ENCODE peak calls at places on chromosomes 1 and 21, in eight cellular contexts. One of them, this sample, is unnamed.

GRCh38 chr1:13967707-13968106 is 267.7 kb downstream of the PRDM2 start:
- DNase-seq in HL-60: no peak
- DNase-seq in heart left ventricle: no peak
- DNase-seq in keratinocyte: no peak
- DNase-seq in tibial artery: no peak
- DNase-seq in tibial nerve: no peak
- DNase-seq in right atrium auricular region: no peak
- DNase-seq in psoas muscle: no peak
- DNase-seq in this sample: no peak

GRCh38 chr21:35963920-35964451 is 96.3 kb downstream of the SETD4 start:
- DNase-seq in HL-60: no peak
- DNase-seq in heart left ventricle: no peak
- DNase-seq in keratinocyte: no peak
- DNase-seq in tibial artery: no peak
- DNase-seq in tibial nerve: no peak
- DNase-seq in right atrium auricular region: no peak
- DNase-seq in psoas muscle: no peak
- DNase-seq in this sample: no peak

GRCh38 chr1:44339731-44340130 is 15.3 kb downstream of the ERI3 start:
- DNase-seq in HL-60: no peak
- DNase-seq in heart left ventricle: no peak
- DNase-seq in keratinocyte: no peak
- DNase-seq in tibial artery: no peak
- DNase-seq in tibial nerve: no peak
- DNase-seq in right atrium auricular region: no peak
- DNase-seq in psoas muscle: no peak
- DNase-seq in this sample: no peak

GRCh38 chr1:2379733-2380404 is 11.5 kb downstream of the MORN1 start:
- DNase-seq in HL-60: no peak
- DNase-seq in heart left ventricle: peak; percentile 20
- DNase-seq in keratinocyte: no peak
- DNase-seq in tibial artery: peak; percentile 15
- DNase-seq in tibial nerve: no peak
- DNase-seq in right atrium auricular region: no peak
- DNase-seq in psoas muscle: peak; percentile 35
- DNase-seq in this sample: no peak

GRCh38 chr21:36381841-36382589 is 3.2 kb upstream of the CHAF1B start:
- DNase-seq in HL-60: no peak
- DNase-seq in heart left ventricle: no peak
- DNase-seq in keratinocyte: no peak
- DNase-seq in tibial artery: no peak
- DNase-seq in tibial nerve: no peak
- DNase-seq in right atrium auricular region: no peak
- DNase-seq in psoas muscle: no peak
- DNase-seq in this sample: no peak

GRCh38 chr21:36695671-36696389 is 3.1 kb upstream of the SIM2 start:
- DNase-seq in HL-60: no peak
- DNase-seq in heart left ventricle: no peak
- DNase-seq in keratinocyte: no peak
- DNase-seq in tibial artery: no peak
- DNase-seq in tibial nerve: no peak
- DNase-seq in right atrium auricular region: no peak
- DNase-seq in psoas muscle: no peak
- DNase-seq in this sample: no peak

GRCh38 chr21:42228709-42229220 is 9.8 kb downstream of the ABCG1 start:
- DNase-seq in HL-60: no peak
- DNase-seq in heart left ventricle: no peak
- DNase-seq in keratinocyte: no peak
- DNase-seq in tibial artery: peak; percentile 16
- DNase-seq in tibial nerve: no peak
- DNase-seq in right atrium auricular region: no peak
- DNase-seq in psoas muscle: no peak
- DNase-seq in this sample: no peak

GRCh38 chr1:59180715-59181114 is 116.2 kb upstream of the FGGY start:
- DNase-seq in HL-60: no peak
- DNase-seq in heart left ventricle: no peak
- DNase-seq in keratinocyte: no peak
- DNase-seq in tibial artery: no peak
- DNase-seq in tibial nerve: no peak
- DNase-seq in right atrium auricular region: no peak
- DNase-seq in psoas muscle: no peak
- DNase-seq in this sample: no peak

GRCh38 chr1:207004931-207005830 is 27.4 kb downstream of the C1orf116 start:
- DNase-seq in HL-60: peak; percentile 49
- DNase-seq in heart left ventricle: no peak
- DNase-seq in keratinocyte: no peak
- DNase-seq in tibial artery: no peak
- DNase-seq in tibial nerve: peak; percentile 38
- DNase-seq in right atrium auricular region: no peak
- DNase-seq in psoas muscle: no peak
- DNase-seq in this sample: no peak
- H3K27ac ChIP-seq in HL-60: no peak overlapping the region
- H3K27ac ChIP-seq in heart left ventricle: no peak overlapping the region
- H3K27ac ChIP-seq in keratinocyte: peak overlapping the region; percentile 97
- H3K27ac ChIP-seq in tibial artery: no peak overlapping the region
- H3K27ac ChIP-seq in tibial nerve: no peak overlapping the region
- H3K27ac ChIP-seq in right atrium auricular region: no peak overlapping the region
- H3K27ac ChIP-seq in psoas muscle: no peak overlapping the region
- H3K27ac ChIP-seq in this sample: peak overlapping the region; percentile 98

GRCh38 chr1:98897046-98897445 is 107.6 kb downstream of the PLPPR5 start:
- DNase-seq in HL-60: no peak
- DNase-seq in heart left ventricle: no peak
- DNase-seq in keratinocyte: no peak
- DNase-seq in tibial artery: no peak
- DNase-seq in tibial nerve: no peak
- DNase-seq in right atrium auricular region: no peak
- DNase-seq in psoas muscle: no peak
- DNase-seq in this sample: no peak
- H3K27ac ChIP-seq in HL-60: no peak overlapping the region
- H3K27ac ChIP-seq in heart left ventricle: no peak overlapping the region
- H3K27ac ChIP-seq in keratinocyte: no peak overlapping the region
- H3K27ac ChIP-seq in tibial artery: no peak overlapping the region
- H3K27ac ChIP-seq in tibial nerve: no peak overlapping the region
- H3K27ac ChIP-seq in right atrium auricular region: no peak overlapping the region
- H3K27ac ChIP-seq in psoas muscle: no peak overlapping the region
- H3K27ac ChIP-seq in this sample: no peak overlapping the region

GRCh38 chr1:19591482-19592093 is 52.5 kb upstream of the NBL1 start:
- DNase-seq in HL-60: no peak
- DNase-seq in heart left ventricle: no peak
- DNase-seq in keratinocyte: no peak
- DNase-seq in tibial artery: no peak
- DNase-seq in tibial nerve: no peak
- DNase-seq in right atrium auricular region: no peak
- DNase-seq in psoas muscle: no peak
- DNase-seq in this sample: no peak
- H3K27ac ChIP-seq in HL-60: no peak overlapping the region
- H3K27ac ChIP-seq in heart left ventricle: no peak overlapping the region
- H3K27ac ChIP-seq in keratinocyte: no peak overlapping the region
- H3K27ac ChIP-seq in tibial artery: no peak overlapping the region
- H3K27ac ChIP-seq in tibial nerve: no peak overlapping the region
- H3K27ac ChIP-seq in right atrium auricular region: no peak overlapping the region
- H3K27ac ChIP-seq in psoas muscle: no peak overlapping the region
- H3K27ac ChIP-seq in this sample: no peak overlapping the region

DNA sequence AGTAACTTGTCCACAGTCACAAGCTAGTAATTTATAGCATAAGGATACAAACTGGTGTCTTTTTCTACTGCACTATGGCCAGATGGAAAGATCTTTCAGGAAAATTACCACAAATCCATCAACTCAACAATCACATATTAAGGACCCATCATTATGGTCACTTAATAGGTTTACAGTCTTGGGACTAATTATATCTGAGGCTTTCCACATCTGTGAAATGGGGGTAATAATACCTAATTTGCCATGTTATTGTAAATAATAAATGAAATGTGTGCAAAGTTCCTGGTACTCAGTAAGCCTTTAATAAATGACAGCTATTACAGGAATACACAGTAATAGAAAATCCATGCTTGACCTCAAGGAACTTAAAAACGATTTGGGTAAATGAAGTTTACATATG is 13.4 kb downstream of the CDKN2C start:
- DNase-seq in HL-60: no peak
- DNase-seq in heart left ventricle: no peak
- DNase-seq in keratinocyte: no peak
- DNase-seq in tibial artery: no peak
- DNase-seq in tibial nerve: no peak
- DNase-seq in right atrium auricular region: no peak
- DNase-seq in psoas muscle: no peak
- DNase-seq in this sample: no peak
- H3K27ac ChIP-seq in HL-60: no peak overlapping the region
- H3K27ac ChIP-seq in heart left ventricle: no peak overlapping the region
- H3K27ac ChIP-seq in keratinocyte: no peak overlapping the region
- H3K27ac ChIP-seq in tibial artery: peak overlapping the region; percentile 100
- H3K27ac ChIP-seq in tibial nerve: no peak overlapping the region
- H3K27ac ChIP-seq in right atrium auricular region: peak overlapping the region; percentile 100
- H3K27ac ChIP-seq in psoas muscle: no peak overlapping the region
- H3K27ac ChIP-seq in this sample: no peak overlapping the region

DNA sequence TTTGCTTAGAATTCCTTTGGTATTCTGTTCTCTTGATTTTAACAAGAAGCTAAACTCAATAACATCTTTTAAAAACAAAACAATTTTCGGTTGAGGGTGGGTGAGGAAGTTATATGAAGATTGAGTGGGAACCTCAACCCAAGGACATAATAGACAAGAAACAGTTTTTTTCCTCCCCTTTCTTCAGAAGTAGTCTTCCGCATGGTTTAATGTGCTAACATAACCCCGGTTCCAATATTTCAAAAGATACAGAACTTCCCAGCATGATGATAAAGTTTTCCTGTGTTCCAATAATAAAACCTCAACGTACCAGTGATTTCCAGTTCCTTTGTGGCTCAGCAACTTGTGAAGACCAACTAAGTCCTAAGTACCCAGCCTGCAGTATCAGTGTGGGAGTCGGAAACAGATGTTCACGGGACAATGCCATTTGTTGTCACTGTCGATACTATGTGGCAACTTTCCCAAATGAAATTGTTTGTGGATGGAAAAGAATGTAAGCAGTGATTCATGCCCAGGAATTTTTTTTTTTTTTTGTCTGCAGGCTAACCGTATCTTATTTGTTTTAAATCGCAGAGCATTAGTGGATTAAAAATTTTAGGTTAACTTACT is 48.5 kb downstream of the NR5A2 start:
- DNase-seq in HL-60: no peak
- DNase-seq in heart left ventricle: no peak
- DNase-seq in keratinocyte: no peak
- DNase-seq in tibial artery: peak; percentile 23
- DNase-seq in tibial nerve: no peak
- DNase-seq in right atrium auricular region: no peak
- DNase-seq in psoas muscle: no peak
- DNase-seq in this sample: peak; percentile 37
- H3K27ac ChIP-seq in HL-60: no peak overlapping the region
- H3K27ac ChIP-seq in heart left ventricle: no peak overlapping the region
- H3K27ac ChIP-seq in keratinocyte: no peak overlapping the region
- H3K27ac ChIP-seq in tibial artery: no peak overlapping the region
- H3K27ac ChIP-seq in tibial nerve: no peak overlapping the region
- H3K27ac ChIP-seq in right atrium auricular region: peak overlapping the region; percentile 55
- H3K27ac ChIP-seq in psoas muscle: no peak overlapping the region
- H3K27ac ChIP-seq in this sample: no peak overlapping the region

GRCh38 chr1:154327466-154328317 is 2.4 kb downstream of the ATP8B2 start:
- DNase-seq in HL-60: peak; percentile 25
- DNase-seq in heart left ventricle: no peak
- DNase-seq in keratinocyte: no peak
- DNase-seq in tibial artery: no peak
- DNase-seq in tibial nerve: no peak
- DNase-seq in right atrium auricular region: no peak
- DNase-seq in psoas muscle: no peak
- DNase-seq in this sample: no peak

GRCh38 chr1:154328318-154329151 is 3.2 kb downstream of the ATP8B2 start:
- DNase-seq in HL-60: peak; percentile 39
- DNase-seq in heart left ventricle: peak; percentile 92
- DNase-seq in keratinocyte: peak; percentile 33
- DNase-seq in tibial artery: peak; percentile 90
- DNase-seq in tibial nerve: peak; percentile 74
- DNase-seq in right atrium auricular region: peak; percentile 85
- DNase-seq in psoas muscle: peak; percentile 89
- DNase-seq in this sample: no peak

GRCh38 chr1:154330669-154331068 is 5.3 kb downstream of the ATP8B2 start:
- DNase-seq in HL-60: no peak
- DNase-seq in heart left ventricle: no peak
- DNase-seq in keratinocyte: no peak
- DNase-seq in tibial artery: no peak
- DNase-seq in tibial nerve: no peak
- DNase-seq in right atrium auricular region: no peak
- DNase-seq in psoas muscle: no peak
- DNase-seq in this sample: no peak

GRCh38 chr1:154329551-154330131 is 4.3 kb downstream of the ATP8B2 start:
- DNase-seq in HL-60: no peak
- DNase-seq in heart left ventricle: no peak
- DNase-seq in keratinocyte: no peak
- DNase-seq in tibial artery: no peak
- DNase-seq in tibial nerve: no peak
- DNase-seq in right atrium auricular region: no peak
- DNase-seq in psoas muscle: no peak
- DNase-seq in this sample: no peak

GRCh38 chr1:154329152-154329521 is 3.8 kb downstream of the ATP8B2 start:
- DNase-seq in HL-60: no peak
- DNase-seq in heart left ventricle: no peak
- DNase-seq in keratinocyte: no peak
- DNase-seq in tibial artery: no peak
- DNase-seq in tibial nerve: no peak
- DNase-seq in right atrium auricular region: no peak
- DNase-seq in psoas muscle: no peak
- DNase-seq in this sample: no peak
- H3K27ac ChIP-seq in HL-60: no peak overlapping the region
- H3K27ac ChIP-seq in heart left ventricle: no peak overlapping the region
- H3K27ac ChIP-seq in keratinocyte: no peak overlapping the region
- H3K27ac ChIP-seq in tibial artery: peak overlapping the region; percentile 99
- H3K27ac ChIP-seq in tibial nerve: peak overlapping the region; percentile 79
- H3K27ac ChIP-seq in right atrium auricular region: peak overlapping the region; percentile 92
- H3K27ac ChIP-seq in psoas muscle: no peak overlapping the region
- H3K27ac ChIP-seq in this sample: no peak overlapping the region

GRCh38 chr1:161092621-161093028 is 3.3 kb upstream of the NECTIN4 start:
- DNase-seq in HL-60: no peak
- DNase-seq in heart left ventricle: no peak
- DNase-seq in keratinocyte: no peak
- DNase-seq in tibial artery: no peak
- DNase-seq in tibial nerve: no peak
- DNase-seq in right atrium auricular region: no peak
- DNase-seq in psoas muscle: peak; percentile 16
- DNase-seq in this sample: no peak
- H3K27ac ChIP-seq in HL-60: no peak overlapping the region
- H3K27ac ChIP-seq in heart left ventricle: no peak overlapping the region
- H3K27ac ChIP-seq in keratinocyte: peak overlapping the region; percentile 71
- H3K27ac ChIP-seq in tibial artery: no peak overlapping the region
- H3K27ac ChIP-seq in tibial nerve: no peak overlapping the region
- H3K27ac ChIP-seq in right atrium auricular region: no peak overlapping the region
- H3K27ac ChIP-seq in psoas muscle: no peak overlapping the region
- H3K27ac ChIP-seq in this sample: peak overlapping the region; percentile 53